ENCODE peak calls at places on chromosomes 3 and 15, in four cellular contexts. E is stimulated activated CD4-positive, alpha-beta T cell treated with anti-CD3 and anti-CD28 coated beads, Interleukin-2, amount 100 ng/mL, for 4 hours; D is activated T-cell treated with anti-CD3 and anti-CD28 coated beads, Interleukin-2, amount 50 U/mL, for 24 hours; N is NCI-H748 treated with DMSO at 0.1 percent for 48 hours. J is an unnamed sample.
A peak's percentile ranks its signal among the peaks of the same experiment; 100 is the strongest.

GRCh38 chr3:8464668-8465067 is 37.0 kb upstream of the LMCD1 start:
- DNase-seq in N (no peak), D (no peak), E (no peak), J (no peak)

GRCh38 chr3:32181370-32181769 is 57.1 kb upstream of the CMTM8 start:
- DNase-seq in D (no peak), N (no peak), E (no peak), J (no peak)

GRCh38 chr15:37101634-37102314 is 1.4 kb upstream of the MEIS2 start:
- DNase-seq in D (no peak), N (no peak), E (no peak), J (peak; percentile 74)

GRCh38 chr3:119690043-119690656 is 12.7 kb upstream of the CFAP91 start:
- DNase-seq in E (no peak), N (no peak), D (no peak), J (peak; percentile 56)

GRCh38 chr15:59457103-59457502 is 19.1 kb downstream of the FAM81A start:
- DNase-seq in E (no peak), N (no peak), D (no peak), J (no peak)

GRCh38 chr15:75213212-75213767 is 11.6 kb downstream of the C15orf39 start:
- DNase-seq in D (no peak), N (no peak), E (no peak), J (no peak)

GRCh38 chr3:124322966-124323365 is 331.0 kb upstream of the ROPN1 start:
- DNase-seq in N (peak; percentile 24), E (no peak), D (no peak), J (no peak)

GRCh38 chr3:11482024-11482423 is 161.7 kb downstream of the VGLL4 start:
- DNase-seq in D (no peak), N (no peak), E (no peak), J (peak; percentile 37)

GRCh38 chr15:43928152-43928551 is 101.3 kb downstream of the WDR76 start:
- DNase-seq in E (no peak), N (no peak), D (no peak), J (no peak)

GRCh38 chr3:134348524-134348923 is 25.7 kb downstream of the AMOTL2 start:
- DNase-seq in D (no peak), E (no peak), N (no peak), J (peak; percentile 65)

GRCh38 chr3:140388525-140388924 is 289.3 kb upstream of the TRIM42 start:
- DNase-seq in E (no peak), D (no peak), N (no peak), J (no peak)

GRCh38 chr3:30664449-30664848 is 58.0 kb downstream of the TGFBR2 start:
- DNase-seq in D (no peak), E (no peak), N (no peak), J (no peak)

GRCh38 chr3:195895900-195896360 is 12.4 kb downstream of the TNK2 start:
- DNase-seq in D (peak; percentile 85), E (peak; percentile 26), N (no peak), J (no peak)

GRCh38 chr3:9135930-9136525 is 113.4 kb downstream of the SRGAP3 start:
- DNase-seq in D (peak; percentile 44), N (no peak), E (no peak), J (no peak)

GRCh38 chr3:100465871-100466777 is 26.3 kb upstream of the TMEM45A start:
- DNase-seq in D (no peak), E (no peak), N (no peak), J (no peak)

GRCh38 chr15:63040954-63041353 is 1.6 kb upstream of the TPM1 start:
- DNase-seq in N (no peak), D (no peak), E (no peak), J (no peak)

GRCh38 chr3:64239841-64240240 is 14.6 kb upstream of the PRICKLE2 start:
- DNase-seq in D (no peak), N (no peak), E (no peak), J (no peak)

GRCh38 chr3:45321607-45322391 is 66.6 kb upstream of the LARS2 start:
- DNase-seq in E (no peak), D (no peak), N (no peak), J (no peak)

GRCh38 chr15:83206971-83207621 is 527 bp downstream of the HDGFL3 start:
- DNase-seq in D (peak; percentile 43), N (no peak), E (no peak), J (no peak)

GRCh38 chr3:45473841-45474240 is 85.5 kb downstream of the LARS2 start:
- DNase-seq in E (no peak), D (no peak), N (no peak), J (peak; percentile 97)

GRCh38 chr3:108486272-108486787 is 24.1 kb downstream of the MYH15 start:
- DNase-seq in N (no peak), E (no peak), D (no peak), J (no peak)

GRCh38 chr3:64691051-64691450 is 3.3 kb upstream of the ADAMTS9 start:
- DNase-seq in N (no peak), E (no peak), D (no peak), J (peak; percentile 63)

GRCh38 chr3:29950232-29950631 is 656.2 kb upstream of the TGFBR2 start:
- DNase-seq in E (no peak), N (no peak), D (no peak), J (no peak)

GRCh38 chr3:177804032-177804431 is 606.8 kb upstream of the TBL1XR1 start:
- DNase-seq in D (no peak), N (no peak), E (no peak), J (no peak)

GRCh38 chr15:83659011-83659811 is 5.3 kb downstream of the ADAMTSL3 start:
- DNase-seq in D (no peak), N (no peak), E (no peak), J (no peak)

GRCh38 chr15:41903782-41904181 is 9.9 kb upstream of the SPTBN5 start:
- DNase-seq in D (no peak), E (no peak), N (no peak), J (no peak)

GRCh38 chr3:112773864-112774263 is 72.8 kb downstream of the CD200R1L start:
- DNase-seq in D (no peak), N (peak; percentile 32), E (no peak), J (peak; percentile 64)

GRCh38 chr3:5002871-5003247 is 23.6 kb downstream of the BHLHE40 start:
- DNase-seq in D (no peak), E (no peak), N (no peak), J (no peak)

GRCh38 chr3:67685499-67685898 is 31.1 kb upstream of the SUCLG2 start:
- DNase-seq in N (no peak), D (no peak), E (no peak), J (no peak)

GRCh38 chr3:55873523-55874254 is 386.6 kb upstream of the WNT5A start:
- DNase-seq in D (no peak), N (no peak), E (no peak), J (no peak)

GRCh38 chr3:31106204-31106603 is 211.7 kb upstream of the GADL1 start:
- DNase-seq in E (no peak), D (no peak), N (no peak), J (peak; percentile 96)

GRCh38 chr15:89984001-89984400 is 17.1 kb upstream of the ZNF710 start:
- DNase-seq in E (no peak), D (no peak), N (no peak), J (no peak)

J was measured in fibroblast of mammary gland.